ENCODE peak calls at places on chromosomes 16 and 17, in nine cellular contexts. One of them, this sample, is unnamed. For H3K36me3, the result is how much of the 10 kb centered on the place peaks cover.

GRCh38 chr17:66531826-66532439 is 229.5 kb downstream of the PRKCA start:
- DNase-seq in H1: no peak
- DNase-seq in ovary: no peak
- DNase-seq in MM.1S: no peak
- DNase-seq in Peyer's patch: no peak
- DNase-seq in GM06990: no peak
- DNase-seq in HCT116: no peak
- DNase-seq in uterus: no peak
- DNase-seq in kidney epithelial cell: no peak
- DNase-seq in this sample: no peak

GRCh38 chr16:14057878-14058382 is 13.2 kb upstream of the MRTFB start:
- DNase-seq in H1: no peak
- DNase-seq in ovary: no peak
- DNase-seq in MM.1S: no peak
- DNase-seq in Peyer's patch: no peak
- DNase-seq in GM06990: no peak
- DNase-seq in HCT116: no peak
- DNase-seq in uterus: peak
- DNase-seq in kidney epithelial cell: no peak
- DNase-seq in this sample: no peak

GRCh38 chr17:70636517-70637133 is 467.3 kb downstream of the KCNJ2 start:
- DNase-seq in H1: no peak
- DNase-seq in ovary: no peak
- DNase-seq in MM.1S: peak
- DNase-seq in Peyer's patch: no peak
- DNase-seq in GM06990: no peak
- DNase-seq in HCT116: peak
- DNase-seq in uterus: no peak
- DNase-seq in kidney epithelial cell: no peak
- DNase-seq in this sample: no peak

GRCh38 chr16:1610841-1611653 is 825 bp downstream of the IFT140 start:
- DNase-seq in H1: no peak
- DNase-seq in ovary: no peak
- DNase-seq in MM.1S: no peak
- DNase-seq in Peyer's patch: no peak
- DNase-seq in GM06990: no peak
- DNase-seq in HCT116: no peak
- DNase-seq in uterus: no peak
- DNase-seq in kidney epithelial cell: no peak
- DNase-seq in this sample: no peak

GRCh38 chr17:49583889-49584288 is 8.2 kb downstream of the NXPH3 start:
- DNase-seq in H1: no peak
- DNase-seq in ovary: no peak
- DNase-seq in MM.1S: no peak
- DNase-seq in Peyer's patch: no peak
- DNase-seq in GM06990: no peak
- DNase-seq in HCT116: no peak
- DNase-seq in uterus: no peak
- DNase-seq in kidney epithelial cell: no peak
- DNase-seq in this sample: no peak

GRCh38 chr16:50275428-50276127 is 9.2 kb downstream of the ADCY7 start:
- DNase-seq in H1: no peak
- DNase-seq in ovary: peak
- DNase-seq in MM.1S: peak
- DNase-seq in Peyer's patch: peak
- DNase-seq in GM06990: no peak
- DNase-seq in HCT116: no peak
- DNase-seq in uterus: no peak
- DNase-seq in kidney epithelial cell: no peak
- DNase-seq in this sample: no peak

GRCh38 chr16:86611517-86611840 is 33.1 kb downstream of the FOXL1 start:
- DNase-seq in H1: no peak
- DNase-seq in ovary: no peak
- DNase-seq in MM.1S: no peak
- DNase-seq in Peyer's patch: no peak
- DNase-seq in GM06990: no peak
- DNase-seq in HCT116: no peak
- DNase-seq in uterus: peak
- DNase-seq in kidney epithelial cell: no peak
- DNase-seq in this sample: no peak

GRCh38 chr17:6070280-6070894 is at the start of gene WSCD1:
- DNase-seq in H1: peak
- DNase-seq in ovary: no peak
- DNase-seq in MM.1S: peak
- DNase-seq in Peyer's patch: peak
- DNase-seq in GM06990: no peak
- DNase-seq in HCT116: no peak
- DNase-seq in uterus: no peak
- DNase-seq in kidney epithelial cell: no peak
- DNase-seq in this sample: no peak

GRCh38 chr17:82019905-82020873 is 2.5 kb downstream of the CENPX start:
- DNase-seq in H1: peak
- DNase-seq in ovary: no peak
- DNase-seq in MM.1S: peak
- DNase-seq in Peyer's patch: peak
- DNase-seq in GM06990: peak
- DNase-seq in HCT116: peak
- DNase-seq in uterus: no peak
- DNase-seq in kidney epithelial cell: no peak
- DNase-seq in this sample: no peak

GRCh38 chr17:56203430-56203829 is 50.2 kb downstream of the ANKFN1 start:
- DNase-seq in H1: no peak
- DNase-seq in ovary: no peak
- DNase-seq in MM.1S: peak
- DNase-seq in Peyer's patch: no peak
- DNase-seq in GM06990: peak
- DNase-seq in HCT116: peak
- DNase-seq in uterus: no peak
- DNase-seq in kidney epithelial cell: no peak
- DNase-seq in this sample: no peak

GRCh38 chr16:66651474-66651765 is 45.1 kb downstream of the CMTM4 start:
- DNase-seq in H1: no peak
- DNase-seq in ovary: no peak
- DNase-seq in MM.1S: no peak
- DNase-seq in Peyer's patch: no peak
- DNase-seq in GM06990: no peak
- DNase-seq in HCT116: no peak
- DNase-seq in uterus: no peak
- DNase-seq in kidney epithelial cell: no peak
- DNase-seq in this sample: no peak

GRCh38 chr17:4549781-4550533 is 5.2 kb downstream of the MYBBP1A start:
- DNase-seq in H1: no peak
- DNase-seq in ovary: no peak
- DNase-seq in MM.1S: no peak
- DNase-seq in Peyer's patch: no peak
- DNase-seq in GM06990: no peak
- DNase-seq in HCT116: no peak
- DNase-seq in uterus: no peak
- DNase-seq in kidney epithelial cell: no peak
- DNase-seq in this sample: no peak

GRCh38 chr17:4551796-4552525 is 3.2 kb downstream of the MYBBP1A start:
- DNase-seq in H1: no peak
- DNase-seq in ovary: peak
- DNase-seq in MM.1S: no peak
- DNase-seq in Peyer's patch: no peak
- DNase-seq in GM06990: no peak
- DNase-seq in HCT116: no peak
- DNase-seq in uterus: no peak
- DNase-seq in kidney epithelial cell: no peak
- DNase-seq in this sample: no peak

GRCh38 chr17:4550534-4551039 is 4.6 kb downstream of the MYBBP1A start:
- DNase-seq in H1: no peak
- DNase-seq in ovary: no peak
- DNase-seq in MM.1S: no peak
- DNase-seq in Peyer's patch: no peak
- DNase-seq in GM06990: no peak
- DNase-seq in HCT116: no peak
- DNase-seq in uterus: no peak
- DNase-seq in kidney epithelial cell: no peak
- DNase-seq in this sample: no peak

GRCh38 chr17:4548721-4549531 is 6.3 kb downstream of the MYBBP1A start:
- DNase-seq in H1: no peak
- DNase-seq in ovary: no peak
- DNase-seq in MM.1S: no peak
- DNase-seq in Peyer's patch: peak
- DNase-seq in GM06990: peak
- DNase-seq in HCT116: no peak
- DNase-seq in uterus: no peak
- DNase-seq in kidney epithelial cell: no peak
- DNase-seq in this sample: no peak

DNA sequence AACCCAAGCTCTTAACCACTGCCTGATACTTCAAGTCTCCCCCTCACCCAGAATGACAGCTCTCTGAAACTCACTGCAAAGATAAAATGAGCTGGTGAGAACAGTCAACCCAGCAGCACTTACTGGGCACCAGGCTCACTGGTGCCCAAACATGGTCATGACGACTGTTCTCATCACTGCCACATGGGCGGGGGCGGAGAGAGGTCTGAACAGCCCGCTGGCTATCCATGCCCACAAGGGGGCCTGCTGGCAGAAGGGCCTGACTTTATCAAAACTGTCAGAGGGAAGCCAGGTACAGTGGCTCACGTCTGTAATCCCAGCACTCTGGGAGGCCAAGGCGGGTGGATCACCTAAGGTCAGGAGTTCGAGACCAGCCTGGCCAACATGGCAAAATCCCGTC is 4.0 kb downstream of the MYBBP1A start:
- DNase-seq in H1: no peak
- DNase-seq in ovary: no peak
- DNase-seq in MM.1S: no peak
- DNase-seq in Peyer's patch: peak
- DNase-seq in GM06990: no peak
- DNase-seq in HCT116: no peak
- DNase-seq in uterus: no peak
- DNase-seq in kidney epithelial cell: no peak
- DNase-seq in this sample: no peak
- TF ChIP-seq CTCF in H1: peak
- TF ChIP-seq CTCF in ovary: no peak
- TF ChIP-seq CTCF in MM.1S: no peak
- TF ChIP-seq CTCF in Peyer's patch: no peak
- TF ChIP-seq CTCF in GM06990: no peak
- TF ChIP-seq CTCF in HCT116: peak
- TF ChIP-seq CTCF in uterus: no peak
- TF ChIP-seq CTCF in kidney epithelial cell: no peak
- TF ChIP-seq CTCF in this sample: no peak

GRCh38 chr16:4092547-4093265 is 23.5 kb downstream of the ADCY9 start:
- DNase-seq in H1: no peak
- DNase-seq in ovary: no peak
- DNase-seq in MM.1S: no peak
- DNase-seq in Peyer's patch: no peak
- DNase-seq in GM06990: no peak
- DNase-seq in HCT116: no peak
- DNase-seq in uterus: no peak
- DNase-seq in kidney epithelial cell: no peak
- DNase-seq in this sample: no peak

GRCh38 chr16:4091638-4092037 is 24.6 kb downstream of the ADCY9 start:
- DNase-seq in H1: no peak
- DNase-seq in ovary: no peak
- DNase-seq in MM.1S: no peak
- DNase-seq in Peyer's patch: no peak
- DNase-seq in GM06990: no peak
- DNase-seq in HCT116: no peak
- DNase-seq in uterus: no peak
- DNase-seq in kidney epithelial cell: no peak
- DNase-seq in this sample: no peak

GRCh38 chr16:4089251-4089810 is 26.9 kb downstream of the ADCY9 start:
- DNase-seq in H1: no peak
- DNase-seq in ovary: no peak
- DNase-seq in MM.1S: no peak
- DNase-seq in Peyer's patch: no peak
- DNase-seq in GM06990: no peak
- DNase-seq in HCT116: no peak
- DNase-seq in uterus: no peak
- DNase-seq in kidney epithelial cell: no peak
- DNase-seq in this sample: no peak

GRCh38 chr16:4089811-4090293 is 26.4 kb downstream of the ADCY9 start:
- DNase-seq in H1: no peak
- DNase-seq in ovary: no peak
- DNase-seq in MM.1S: no peak
- DNase-seq in Peyer's patch: no peak
- DNase-seq in GM06990: no peak
- DNase-seq in HCT116: no peak
- DNase-seq in uterus: no peak
- DNase-seq in kidney epithelial cell: no peak
- DNase-seq in this sample: no peak

DNA sequence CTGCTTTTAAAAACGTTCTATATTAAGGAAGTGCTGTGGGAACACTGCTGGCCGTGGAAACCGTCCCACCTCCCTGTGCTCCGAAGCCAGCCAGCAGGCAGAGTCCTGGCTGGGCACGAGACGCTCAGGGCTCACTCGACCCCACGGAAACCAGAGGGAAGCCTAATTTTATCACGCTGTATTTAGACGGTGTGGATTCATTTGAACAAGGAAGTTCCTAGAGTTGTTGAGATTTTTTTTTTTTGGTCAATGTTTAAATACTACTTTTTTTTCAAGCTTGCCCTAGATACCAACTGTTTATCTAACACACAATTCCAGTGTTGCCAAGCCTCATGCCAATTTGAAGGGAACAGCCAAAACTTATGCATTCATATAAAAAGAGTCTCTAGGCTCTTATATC is 25.8 kb downstream of the ADCY9 start:
- DNase-seq in H1: no peak
- DNase-seq in ovary: peak
- DNase-seq in MM.1S: no peak
- DNase-seq in Peyer's patch: no peak
- DNase-seq in GM06990: no peak
- DNase-seq in HCT116: no peak
- DNase-seq in uterus: peak
- DNase-seq in kidney epithelial cell: no peak
- DNase-seq in this sample: no peak
- H3K4me3 ChIP-seq in H1: no peak
- H3K4me3 ChIP-seq in ovary: no peak
- H3K4me3 ChIP-seq in MM.1S: no peak
- H3K4me3 ChIP-seq in Peyer's patch: no peak
- H3K4me3 ChIP-seq in GM06990: no peak
- H3K4me3 ChIP-seq in HCT116: no peak
- H3K4me3 ChIP-seq in uterus: no peak
- H3K4me3 ChIP-seq in kidney epithelial cell: no peak
- H3K4me3 ChIP-seq in this sample: no peak

DNA sequence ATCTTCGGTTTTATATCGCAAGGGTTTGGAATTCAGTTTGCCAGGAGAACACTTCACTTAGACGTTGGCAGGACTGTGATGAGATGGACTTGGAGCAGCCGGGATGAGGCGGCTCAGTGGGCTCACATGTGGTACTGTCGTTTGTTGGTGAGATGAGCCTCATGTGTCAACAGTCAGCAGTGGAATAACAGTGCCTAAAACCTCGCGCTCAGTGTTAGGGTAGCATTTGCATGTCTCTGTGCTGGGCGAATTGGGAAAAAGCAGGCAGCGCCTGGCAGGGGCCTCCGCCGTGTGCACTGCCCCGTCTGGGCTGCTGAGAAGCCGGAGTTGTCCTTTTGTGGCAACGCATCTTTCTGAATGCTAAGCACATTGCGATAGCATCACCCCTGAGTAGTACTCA is 49.7 kb downstream of the CRISPLD2 start:
- DNase-seq in H1: no peak
- DNase-seq in ovary: no peak
- DNase-seq in MM.1S: no peak
- DNase-seq in Peyer's patch: no peak
- DNase-seq in GM06990: no peak
- DNase-seq in HCT116: no peak
- DNase-seq in uterus: no peak
- DNase-seq in kidney epithelial cell: no peak
- DNase-seq in this sample: no peak
- H3K36me3 ChIP-seq in H1: under half
- H3K36me3 ChIP-seq in ovary: under half
- H3K36me3 ChIP-seq in MM.1S: under half
- H3K36me3 ChIP-seq in Peyer's patch: under half
- H3K36me3 ChIP-seq in GM06990: under half
- H3K36me3 ChIP-seq in HCT116: under half
- H3K36me3 ChIP-seq in uterus: under half
- H3K36me3 ChIP-seq in kidney epithelial cell: under half
- H3K36me3 ChIP-seq in this sample: under half

GRCh38 chr17:64491034-64491860 is 5.6 kb downstream of the POLG2 start:
- DNase-seq in H1: no peak
- DNase-seq in ovary: no peak
- DNase-seq in MM.1S: peak
- DNase-seq in Peyer's patch: peak
- DNase-seq in GM06990: no peak
- DNase-seq in HCT116: no peak
- DNase-seq in uterus: no peak
- DNase-seq in kidney epithelial cell: no peak
- DNase-seq in this sample: no peak
- TF ChIP-seq CTCF in H1: peak
- TF ChIP-seq CTCF in ovary: no peak
- TF ChIP-seq CTCF in MM.1S: peak
- TF ChIP-seq CTCF in Peyer's patch: peak
- TF ChIP-seq CTCF in GM06990: peak
- TF ChIP-seq CTCF in HCT116: peak
- TF ChIP-seq CTCF in uterus: peak
- TF ChIP-seq CTCF in kidney epithelial cell: peak
- TF ChIP-seq CTCF in this sample: peak